ENCODE peak calls at places on chromosomes 3 and 15, in eight cellular contexts. One of them, this sample, is unnamed. For H3K27me3, the result is how much of the 10 kb centered on the place peaks cover.

GRCh38 chr15:61731081-61731480 is 329.2 kb downstream of the VPS13C start:
- DNase-seq in dorsolateral prefrontal cortex: no peak
- DNase-seq in CD8-positive, alpha-beta T cell: no peak
- DNase-seq in heart right ventricle: no peak
- DNase-seq in HCT116: no peak
- DNase-seq in breast epithelium: no peak
- DNase-seq in right atrium auricular region: no peak
- DNase-seq in AG04450: no peak
- DNase-seq in this sample: no peak

GRCh38 chr15:70795311-70795665 is 31.9 kb upstream of the UACA start:
- DNase-seq in dorsolateral prefrontal cortex: no peak
- DNase-seq in CD8-positive, alpha-beta T cell: no peak
- DNase-seq in heart right ventricle: no peak
- DNase-seq in HCT116: peak
- DNase-seq in breast epithelium: no peak
- DNase-seq in right atrium auricular region: no peak
- DNase-seq in AG04450: peak
- DNase-seq in this sample: no peak

GRCh38 chr3:140573011-140573410 is 104.9 kb upstream of the TRIM42 start:
- DNase-seq in dorsolateral prefrontal cortex: no peak
- DNase-seq in CD8-positive, alpha-beta T cell: no peak
- DNase-seq in heart right ventricle: peak
- DNase-seq in HCT116: no peak
- DNase-seq in breast epithelium: no peak
- DNase-seq in right atrium auricular region: no peak
- DNase-seq in AG04450: no peak
- DNase-seq in this sample: no peak

GRCh38 chr3:23682646-23683045 is 123.1 kb upstream of the UBE2E1 start:
- DNase-seq in dorsolateral prefrontal cortex: no peak
- DNase-seq in CD8-positive, alpha-beta T cell: no peak
- DNase-seq in heart right ventricle: no peak
- DNase-seq in HCT116: no peak
- DNase-seq in breast epithelium: no peak
- DNase-seq in right atrium auricular region: no peak
- DNase-seq in AG04450: no peak
- DNase-seq in this sample: no peak

GRCh38 chr3:49020335-49021212 is 1.3 kb upstream of the NDUFAF3 start:
- DNase-seq in dorsolateral prefrontal cortex: peak
- DNase-seq in CD8-positive, alpha-beta T cell: no peak
- DNase-seq in heart right ventricle: peak
- DNase-seq in HCT116: no peak
- DNase-seq in breast epithelium: peak
- DNase-seq in right atrium auricular region: no peak
- DNase-seq in AG04450: no peak
- DNase-seq in this sample: peak

GRCh38 chr15:40523611-40524010 is 41.2 kb downstream of the CCDC32 start:
- DNase-seq in dorsolateral prefrontal cortex: no peak
- DNase-seq in CD8-positive, alpha-beta T cell: no peak
- DNase-seq in heart right ventricle: no peak
- DNase-seq in HCT116: no peak
- DNase-seq in breast epithelium: no peak
- DNase-seq in right atrium auricular region: no peak
- DNase-seq in AG04450: no peak
- DNase-seq in this sample: no peak

GRCh38 chr15:62941719-62942118 is 100.8 kb upstream of the TPM1 start:
- DNase-seq in dorsolateral prefrontal cortex: no peak
- DNase-seq in CD8-positive, alpha-beta T cell: no peak
- DNase-seq in heart right ventricle: no peak
- DNase-seq in HCT116: no peak
- DNase-seq in breast epithelium: no peak
- DNase-seq in right atrium auricular region: no peak
- DNase-seq in AG04450: no peak
- DNase-seq in this sample: no peak

GRCh38 chr15:40872791-40873526 is 1.1 kb downstream of the RHOV start:
- DNase-seq in dorsolateral prefrontal cortex: no peak
- DNase-seq in CD8-positive, alpha-beta T cell: no peak
- DNase-seq in heart right ventricle: no peak
- DNase-seq in HCT116: no peak
- DNase-seq in breast epithelium: no peak
- DNase-seq in right atrium auricular region: no peak
- DNase-seq in AG04450: no peak
- DNase-seq in this sample: no peak

GRCh38 chr3:86958534-86958933 is 32.4 kb downstream of the VGLL3 start:
- DNase-seq in dorsolateral prefrontal cortex: no peak
- DNase-seq in CD8-positive, alpha-beta T cell: no peak
- DNase-seq in heart right ventricle: no peak
- DNase-seq in HCT116: no peak
- DNase-seq in breast epithelium: no peak
- DNase-seq in right atrium auricular region: no peak
- DNase-seq in AG04450: peak
- DNase-seq in this sample: no peak

GRCh38 chr15:56869573-56869972 is 48.9 kb upstream of the TCF12 start:
- DNase-seq in dorsolateral prefrontal cortex: peak
- DNase-seq in CD8-positive, alpha-beta T cell: peak
- DNase-seq in heart right ventricle: peak
- DNase-seq in HCT116: peak
- DNase-seq in breast epithelium: no peak
- DNase-seq in right atrium auricular region: no peak
- DNase-seq in AG04450: no peak
- DNase-seq in this sample: peak

GRCh38 chr3:59286791-59287531 is 237.1 kb upstream of the CFAP20DC start:
- DNase-seq in dorsolateral prefrontal cortex: no peak
- DNase-seq in CD8-positive, alpha-beta T cell: no peak
- DNase-seq in heart right ventricle: no peak
- DNase-seq in HCT116: no peak
- DNase-seq in breast epithelium: no peak
- DNase-seq in right atrium auricular region: no peak
- DNase-seq in AG04450: no peak
- DNase-seq in this sample: no peak

GRCh38 chr3:170440346-170440745 is 21.7 kb downstream of the CLDN11 start:
- DNase-seq in dorsolateral prefrontal cortex: no peak
- DNase-seq in CD8-positive, alpha-beta T cell: no peak
- DNase-seq in heart right ventricle: no peak
- DNase-seq in HCT116: no peak
- DNase-seq in breast epithelium: no peak
- DNase-seq in right atrium auricular region: no peak
- DNase-seq in AG04450: no peak
- DNase-seq in this sample: no peak

GRCh38 chr15:44801797-44802196 is 65.5 kb downstream of the TRIM69 start:
- DNase-seq in dorsolateral prefrontal cortex: no peak
- DNase-seq in CD8-positive, alpha-beta T cell: no peak
- DNase-seq in heart right ventricle: no peak
- DNase-seq in HCT116: no peak
- DNase-seq in breast epithelium: no peak
- DNase-seq in right atrium auricular region: no peak
- DNase-seq in AG04450: no peak
- DNase-seq in this sample: no peak

GRCh38 chr3:17057316-17057715 is 172.6 kb downstream of the PLCL2 start:
- DNase-seq in dorsolateral prefrontal cortex: no peak
- DNase-seq in CD8-positive, alpha-beta T cell: no peak
- DNase-seq in heart right ventricle: no peak
- DNase-seq in HCT116: no peak
- DNase-seq in breast epithelium: no peak
- DNase-seq in right atrium auricular region: no peak
- DNase-seq in AG04450: no peak
- DNase-seq in this sample: no peak

GRCh38 chr3:78888650-78889049 is 879.1 kb downstream of the ROBO1 start:
- DNase-seq in dorsolateral prefrontal cortex: no peak
- DNase-seq in CD8-positive, alpha-beta T cell: no peak
- DNase-seq in heart right ventricle: no peak
- DNase-seq in HCT116: no peak
- DNase-seq in breast epithelium: no peak
- DNase-seq in right atrium auricular region: no peak
- DNase-seq in AG04450: no peak
- DNase-seq in this sample: no peak

GRCh38 chr3:162973518-162973917 is 1476.9 kb downstream of the OTOL1 start:
- DNase-seq in dorsolateral prefrontal cortex: no peak
- DNase-seq in CD8-positive, alpha-beta T cell: no peak
- DNase-seq in heart right ventricle: no peak
- DNase-seq in HCT116: no peak
- DNase-seq in breast epithelium: no peak
- DNase-seq in right atrium auricular region: no peak
- DNase-seq in AG04450: no peak
- DNase-seq in this sample: no peak

GRCh38 chr15:101469520-101470288 is 19.8 kb downstream of the PCSK6 start:
- DNase-seq in dorsolateral prefrontal cortex: no peak
- DNase-seq in CD8-positive, alpha-beta T cell: no peak
- DNase-seq in heart right ventricle: no peak
- DNase-seq in HCT116: no peak
- DNase-seq in breast epithelium: no peak
- DNase-seq in right atrium auricular region: no peak
- DNase-seq in AG04450: no peak
- DNase-seq in this sample: no peak

DNA sequence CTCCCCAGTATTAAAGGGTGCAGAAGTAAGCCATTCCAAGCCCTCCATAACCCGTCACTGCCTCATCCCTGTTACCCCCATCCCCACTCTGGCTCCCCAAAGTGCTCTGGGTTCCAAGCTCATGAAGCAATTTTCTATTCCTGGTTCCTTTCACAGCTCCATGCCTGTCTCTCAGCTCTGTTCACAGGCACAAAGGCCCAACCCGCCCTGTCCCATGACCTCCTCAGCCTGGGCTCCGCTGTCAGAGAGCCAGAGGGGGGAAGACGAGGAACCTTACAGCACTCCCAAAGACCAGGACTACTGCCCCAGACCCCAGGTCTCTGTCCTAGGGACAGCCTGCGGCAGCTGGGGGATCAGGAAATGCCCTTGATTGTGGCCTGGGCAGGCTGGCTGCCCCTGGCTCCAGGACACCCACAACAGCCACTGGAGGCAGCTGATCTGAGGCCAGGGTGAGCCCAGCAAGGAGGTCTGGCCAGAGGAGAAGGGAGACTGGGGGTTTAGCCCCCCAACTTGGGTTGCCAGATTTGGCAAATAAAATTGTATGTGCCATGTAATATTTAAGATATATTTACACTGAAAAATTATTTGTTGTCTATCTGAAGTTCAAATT is 43.2 kb upstream of the LINGO1 start:
- DNase-seq in dorsolateral prefrontal cortex: no peak
- DNase-seq in CD8-positive, alpha-beta T cell: no peak
- DNase-seq in heart right ventricle: no peak
- DNase-seq in HCT116: no peak
- DNase-seq in breast epithelium: no peak
- DNase-seq in right atrium auricular region: no peak
- DNase-seq in AG04450: no peak
- DNase-seq in this sample: no peak
- H3K27me3 ChIP-seq in dorsolateral prefrontal cortex: under half
- H3K27me3 ChIP-seq in CD8-positive, alpha-beta T cell: under half
- H3K27me3 ChIP-seq in heart right ventricle: under half
- H3K27me3 ChIP-seq in HCT116: under half
- H3K27me3 ChIP-seq in breast epithelium: under half
- H3K27me3 ChIP-seq in right atrium auricular region: under half
- H3K27me3 ChIP-seq in AG04450: under half
- H3K27me3 ChIP-seq in this sample: under half

GRCh38 chr15:48406911-48407310 is 75.7 kb downstream of the DUT start:
- DNase-seq in dorsolateral prefrontal cortex: no peak
- DNase-seq in CD8-positive, alpha-beta T cell: no peak
- DNase-seq in heart right ventricle: no peak
- DNase-seq in HCT116: no peak
- DNase-seq in breast epithelium: no peak
- DNase-seq in right atrium auricular region: no peak
- DNase-seq in AG04450: no peak
- DNase-seq in this sample: no peak
- TF ChIP-seq CTCF in dorsolateral prefrontal cortex: no peak
- TF ChIP-seq CTCF in CD8-positive, alpha-beta T cell: no peak
- TF ChIP-seq CTCF in heart right ventricle: no peak
- TF ChIP-seq CTCF in HCT116: no peak
- TF ChIP-seq CTCF in breast epithelium: no peak
- TF ChIP-seq CTCF in right atrium auricular region: no peak
- TF ChIP-seq CTCF in AG04450: peak
- TF ChIP-seq CTCF in this sample: peak

GRCh38 chr15:100259266-100259665 is 82.5 kb downstream of the ADAMTS17 start:
- DNase-seq in dorsolateral prefrontal cortex: peak
- DNase-seq in CD8-positive, alpha-beta T cell: no peak
- DNase-seq in heart right ventricle: no peak
- DNase-seq in HCT116: no peak
- DNase-seq in breast epithelium: no peak
- DNase-seq in right atrium auricular region: peak
- DNase-seq in AG04450: no peak
- DNase-seq in this sample: no peak

GRCh38 chr15:100263721-100264455 is 77.9 kb downstream of the ADAMTS17 start:
- DNase-seq in dorsolateral prefrontal cortex: peak
- DNase-seq in CD8-positive, alpha-beta T cell: no peak
- DNase-seq in heart right ventricle: no peak
- DNase-seq in HCT116: no peak
- DNase-seq in breast epithelium: no peak
- DNase-seq in right atrium auricular region: peak
- DNase-seq in AG04450: no peak
- DNase-seq in this sample: no peak

GRCh38 chr15:100264994-100265640 is 76.7 kb downstream of the ADAMTS17 start:
- DNase-seq in dorsolateral prefrontal cortex: peak
- DNase-seq in CD8-positive, alpha-beta T cell: no peak
- DNase-seq in heart right ventricle: no peak
- DNase-seq in HCT116: no peak
- DNase-seq in breast epithelium: no peak
- DNase-seq in right atrium auricular region: peak
- DNase-seq in AG04450: no peak
- DNase-seq in this sample: no peak

GRCh38 chr15:100263031-100263430 is 78.7 kb downstream of the ADAMTS17 start:
- DNase-seq in dorsolateral prefrontal cortex: no peak
- DNase-seq in CD8-positive, alpha-beta T cell: no peak
- DNase-seq in heart right ventricle: no peak
- DNase-seq in HCT116: no peak
- DNase-seq in breast epithelium: no peak
- DNase-seq in right atrium auricular region: peak
- DNase-seq in AG04450: no peak
- DNase-seq in this sample: no peak

GRCh38 chr15:100261302-100262240 is 80.2 kb downstream of the ADAMTS17 start:
- DNase-seq in dorsolateral prefrontal cortex: peak
- DNase-seq in CD8-positive, alpha-beta T cell: no peak
- DNase-seq in heart right ventricle: no peak
- DNase-seq in HCT116: no peak
- DNase-seq in breast epithelium: no peak
- DNase-seq in right atrium auricular region: peak
- DNase-seq in AG04450: no peak
- DNase-seq in this sample: no peak
- H3K27me3 ChIP-seq in dorsolateral prefrontal cortex: under half
- H3K27me3 ChIP-seq in CD8-positive, alpha-beta T cell: under half
- H3K27me3 ChIP-seq in heart right ventricle: under half
- H3K27me3 ChIP-seq in HCT116: under half
- H3K27me3 ChIP-seq in breast epithelium: under half
- H3K27me3 ChIP-seq in right atrium auricular region: under half
- H3K27me3 ChIP-seq in AG04450: under half
- H3K27me3 ChIP-seq in this sample: under half

DNA sequence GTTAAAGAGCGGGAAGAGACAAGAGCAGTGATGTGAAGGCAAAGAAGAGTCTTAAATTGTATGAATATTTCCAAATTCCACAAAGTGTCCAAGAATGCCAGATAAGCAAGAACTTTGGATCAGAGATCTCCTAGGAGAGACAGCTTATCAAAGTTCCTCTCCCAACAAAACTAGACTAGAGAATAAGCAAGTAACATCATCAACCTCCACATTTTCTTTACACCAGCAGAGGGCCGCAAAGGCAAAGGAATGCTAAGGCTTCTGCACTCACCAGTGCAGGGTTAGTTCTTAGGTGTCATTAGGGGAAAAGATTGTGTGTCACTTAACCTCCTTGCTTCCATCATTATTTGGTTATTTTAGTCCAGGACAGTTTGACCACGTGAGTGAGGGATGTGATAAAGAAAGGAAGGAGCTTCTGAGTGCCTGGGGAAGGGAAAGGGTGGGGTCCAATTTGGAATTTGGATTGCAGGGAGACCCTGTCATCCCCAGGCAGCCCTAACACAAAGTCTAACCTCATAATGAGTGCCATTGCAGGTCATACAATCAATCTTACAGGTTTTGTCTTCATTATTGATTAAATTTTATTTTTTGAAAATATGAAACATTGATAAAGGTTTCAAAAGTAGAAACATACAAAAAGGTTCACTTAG is 7.5 kb upstream of the CMTM6 start:
- DNase-seq in dorsolateral prefrontal cortex: peak
- DNase-seq in CD8-positive, alpha-beta T cell: peak
- DNase-seq in heart right ventricle: no peak
- DNase-seq in HCT116: peak
- DNase-seq in breast epithelium: peak
- DNase-seq in right atrium auricular region: peak
- DNase-seq in AG04450: peak
- DNase-seq in this sample: peak
- TF ChIP-seq CTCF in dorsolateral prefrontal cortex: peak
- TF ChIP-seq CTCF in CD8-positive, alpha-beta T cell: peak
- TF ChIP-seq CTCF in heart right ventricle: peak
- TF ChIP-seq CTCF in HCT116: peak
- TF ChIP-seq CTCF in breast epithelium: peak
- TF ChIP-seq CTCF in right atrium auricular region: peak
- TF ChIP-seq CTCF in AG04450: peak
- TF ChIP-seq CTCF in this sample: peak